ENCODE peak calls at places on chromosomes 11 and 22, in seven cellular contexts. D is putamen; F is stimulated activated naive CD8-positive, alpha-beta T cell treated with anti-CD3 and anti-CD28 coated beads, Interleukin-15, Interleukin-2, amounts not matched to agents 100 U/mL and 50 U/mL, for 24 hours; N is stimulated activated CD4-positive, alpha-beta T cell treated with anti-CD3 and anti-CD28 coated beads, Interleukin-1b, Interleukin-23, amount 100 ng/mL, for 1 hour; V is fibroblast of the conjunctiva; S is fibroblast of lung; O is bronchial epithelial cell. Z is an unnamed sample.

GRCh38 chr22:45511847-45512261 is 9.2 kb downstream of the FBLN1 start:
- DNase-seq in O (no peak), V (peak; percentile 92), F (no peak), S (peak; percentile 91), D (no peak), N (no peak), Z (no peak)

GRCh38 chr22:23166841-23167610 is 13.3 kb upstream of the BCR start:
- DNase-seq in O (no peak), D (no peak), N (no peak), F (no peak), V (no peak), S (no peak), Z (no peak)

GRCh38 chr22:29151316-29151715 is 54.4 kb upstream of the EMID1 start:
- DNase-seq in N (no peak), V (no peak), F (no peak), S (no peak), D (no peak), O (no peak), Z (no peak)

GRCh38 chr11:125088576-125089455 is 22.6 kb downstream of the TMEM218 start:
- DNase-seq in O (no peak), N (no peak), V (no peak), D (no peak), F (no peak), S (no peak), Z (no peak)

GRCh38 chr11:95152878-95153856 is 63.5 kb downstream of the ENDOD1 start:
- DNase-seq in V (no peak), N (no peak), F (no peak), O (no peak), S (no peak), D (no peak), Z (no peak)

GRCh38 chr11:117159892-117160291 is 15.8 kb downstream of the PAFAH1B2 start:
- DNase-seq in D (no peak), O (no peak), F (no peak), S (no peak), V (no peak), N (no peak), Z (no peak)

GRCh38 chr11:12761029-12761428 is 86.8 kb downstream of the TEAD1 start:
- DNase-seq in F (no peak), O (peak; percentile 68), V (no peak), N (no peak), S (peak; percentile 47), D (no peak), Z (no peak)

GRCh38 chr22:37211075-37211852 is 1.0 kb downstream of the SSTR3 start:
- DNase-seq in V (no peak), O (no peak), F (no peak), S (no peak), N (no peak), D (no peak), Z (no peak)

GRCh38 chr11:65719887-65720236 is 736 bp downstream of the RNASEH2C start:
- DNase-seq in V (no peak), N (no peak), O (peak; percentile 24), S (peak; percentile 55), D (no peak), F (peak; percentile 42), Z (peak; percentile 18)

GRCh38 chr11:61766353-61766841 is 14.0 kb downstream of the MYRF start:
- DNase-seq in F (no peak), S (peak; percentile 59), O (peak; percentile 25), D (no peak), V (no peak), N (no peak), Z (no peak)

GRCh38 chr11:64566915-64567882 is 23.8 kb upstream of the SLC22A12 start:
- DNase-seq in F (no peak), S (no peak), V (no peak), N (no peak), D (no peak), O (no peak), Z (no peak)

GRCh38 chr22:42720263-42721044 is at the start of gene A4GALT:
- DNase-seq in S (no peak), F (peak; percentile 20), N (no peak), D (no peak), O (no peak), V (no peak), Z (no peak)

GRCh38 chr11:109996060-109996459 is 97.1 kb upstream of the ZC3H12C start:
- DNase-seq in S (no peak), V (no peak), O (no peak), F (no peak), N (no peak), D (no peak), Z (no peak)

GRCh38 chr22:44941176-44941575 is 68.6 kb downstream of the PHF21B start:
- DNase-seq in D (no peak), S (no peak), N (no peak), V (no peak), O (no peak), F (no peak), Z (no peak)

GRCh38 chr22:19889951-19890350 is 35.3 kb upstream of the GNB1L start:
- DNase-seq in S (no peak), V (no peak), D (no peak), N (peak; percentile 27), O (no peak), F (peak; percentile 53), Z (no peak)